ENCODE peak calls at places on chromosomes 5 and 9, in ten cellular contexts. One of them, this sample, is unnamed.

GRCh38 chr5:80662108-80662507 is 7.3 kb upstream of the DHFR start:
- DNase-seq in choroid plexus epithelial cell: no peak
- DNase-seq in fibroblast of the aortic adventitia: no peak
- DNase-seq in AG09309: no peak
- DNase-seq in kidney: no peak
- DNase-seq in dorsolateral prefrontal cortex: no peak
- DNase-seq in MM.1S: no peak
- DNase-seq in heart right ventricle: no peak
- DNase-seq in tibial artery: no peak
- DNase-seq in Jurkat, Clone E6-1: no peak
- DNase-seq in this sample: no peak

GRCh38 chr5:179165421-179166170 is 105.4 kb downstream of the ZNF354C start:
- DNase-seq in MM.1S: no peak
- DNase-seq in AG09309: no peak
- DNase-seq in fibroblast of the aortic adventitia: no peak
- DNase-seq in choroid plexus epithelial cell: no peak
- DNase-seq in Jurkat, Clone E6-1: no peak
- DNase-seq in tibial artery: no peak
- DNase-seq in heart right ventricle: no peak
- DNase-seq in dorsolateral prefrontal cortex: peak; percentile 39
- DNase-seq in kidney: peak; percentile 61
- DNase-seq in this sample: no peak

GRCh38 chr9:123081824-123082223 is 48.4 kb downstream of the GPR21 start:
- DNase-seq in tibial artery: no peak
- DNase-seq in Jurkat, Clone E6-1: peak; percentile 37
- DNase-seq in MM.1S: peak; percentile 66
- DNase-seq in dorsolateral prefrontal cortex: no peak
- DNase-seq in AG09309: no peak
- DNase-seq in heart right ventricle: no peak
- DNase-seq in choroid plexus epithelial cell: peak; percentile 73
- DNase-seq in kidney: no peak
- DNase-seq in fibroblast of the aortic adventitia: peak; percentile 61
- DNase-seq in this sample: no peak

GRCh38 chr5:59922220-59922619 is 28.7 kb upstream of the PDE4D start:
- DNase-seq in choroid plexus epithelial cell: no peak
- DNase-seq in fibroblast of the aortic adventitia: no peak
- DNase-seq in kidney: no peak
- DNase-seq in tibial artery: no peak
- DNase-seq in AG09309: no peak
- DNase-seq in MM.1S: no peak
- DNase-seq in Jurkat, Clone E6-1: no peak
- DNase-seq in heart right ventricle: no peak
- DNase-seq in dorsolateral prefrontal cortex: no peak
- DNase-seq in this sample: no peak

GRCh38 chr5:62614355-62614754 is 35.7 kb downstream of the LRRC70 start:
- DNase-seq in heart right ventricle: no peak
- DNase-seq in choroid plexus epithelial cell: no peak
- DNase-seq in AG09309: no peak
- DNase-seq in tibial artery: no peak
- DNase-seq in fibroblast of the aortic adventitia: no peak
- DNase-seq in kidney: no peak
- DNase-seq in dorsolateral prefrontal cortex: no peak
- DNase-seq in MM.1S: no peak
- DNase-seq in Jurkat, Clone E6-1: no peak
- DNase-seq in this sample: no peak

GRCh38 chr5:120778491-120779293 is 314.6 kb downstream of the PRR16 start:
- DNase-seq in Jurkat, Clone E6-1: no peak
- DNase-seq in dorsolateral prefrontal cortex: no peak
- DNase-seq in tibial artery: no peak
- DNase-seq in MM.1S: no peak
- DNase-seq in choroid plexus epithelial cell: peak; percentile 43
- DNase-seq in kidney: no peak
- DNase-seq in AG09309: peak; percentile 62
- DNase-seq in fibroblast of the aortic adventitia: peak; percentile 66
- DNase-seq in heart right ventricle: no peak
- DNase-seq in this sample: no peak

GRCh38 chr5:149749481-149750365 is 19.6 kb downstream of the PPARGC1B start:
- DNase-seq in MM.1S: no peak
- DNase-seq in choroid plexus epithelial cell: no peak
- DNase-seq in Jurkat, Clone E6-1: no peak
- DNase-seq in fibroblast of the aortic adventitia: peak; percentile 9
- DNase-seq in heart right ventricle: no peak
- DNase-seq in dorsolateral prefrontal cortex: no peak
- DNase-seq in tibial artery: no peak
- DNase-seq in kidney: no peak
- DNase-seq in AG09309: no peak
- DNase-seq in this sample: no peak

GRCh38 chr5:148808864-148809642 is 17.4 kb upstream of the ADRB2 start:
- DNase-seq in MM.1S: peak; percentile 81
- DNase-seq in AG09309: no peak
- DNase-seq in tibial artery: no peak
- DNase-seq in Jurkat, Clone E6-1: no peak
- DNase-seq in heart right ventricle: peak; percentile 33
- DNase-seq in dorsolateral prefrontal cortex: no peak
- DNase-seq in kidney: no peak
- DNase-seq in fibroblast of the aortic adventitia: no peak
- DNase-seq in choroid plexus epithelial cell: no peak
- DNase-seq in this sample: no peak

GRCh38 chr5:124764585-124764984 is 18.1 kb upstream of the ZNF608 start:
- DNase-seq in AG09309: no peak
- DNase-seq in kidney: no peak
- DNase-seq in dorsolateral prefrontal cortex: no peak
- DNase-seq in heart right ventricle: no peak
- DNase-seq in fibroblast of the aortic adventitia: no peak
- DNase-seq in Jurkat, Clone E6-1: no peak
- DNase-seq in tibial artery: no peak
- DNase-seq in MM.1S: no peak
- DNase-seq in choroid plexus epithelial cell: no peak
- DNase-seq in this sample: no peak

GRCh38 chr9:87515086-87515485 is 17.4 kb downstream of the DAPK1 start:
- DNase-seq in MM.1S: no peak
- DNase-seq in heart right ventricle: no peak
- DNase-seq in AG09309: no peak
- DNase-seq in choroid plexus epithelial cell: no peak
- DNase-seq in Jurkat, Clone E6-1: no peak
- DNase-seq in tibial artery: no peak
- DNase-seq in dorsolateral prefrontal cortex: no peak
- DNase-seq in kidney: no peak
- DNase-seq in fibroblast of the aortic adventitia: peak; percentile 64
- DNase-seq in this sample: no peak

GRCh38 chr5:27034531-27034930 is 3.9 kb downstream of the CDH9 start:
- DNase-seq in fibroblast of the aortic adventitia: no peak
- DNase-seq in AG09309: no peak
- DNase-seq in tibial artery: no peak
- DNase-seq in kidney: no peak
- DNase-seq in dorsolateral prefrontal cortex: no peak
- DNase-seq in heart right ventricle: no peak
- DNase-seq in Jurkat, Clone E6-1: no peak
- DNase-seq in choroid plexus epithelial cell: no peak
- DNase-seq in MM.1S: no peak
- DNase-seq in this sample: no peak

GRCh38 chr5:35651002-35651756 is 33.5 kb downstream of the SPEF2 start:
- DNase-seq in MM.1S: peak; percentile 39
- DNase-seq in AG09309: peak; percentile 34
- DNase-seq in heart right ventricle: no peak
- DNase-seq in dorsolateral prefrontal cortex: no peak
- DNase-seq in kidney: no peak
- DNase-seq in choroid plexus epithelial cell: peak; percentile 78
- DNase-seq in tibial artery: no peak
- DNase-seq in Jurkat, Clone E6-1: peak; percentile 54
- DNase-seq in fibroblast of the aortic adventitia: peak; percentile 10
- DNase-seq in this sample: peak; percentile 75

GRCh38 chr9:38008168-38009034 is 60.6 kb downstream of the SHB start:
- DNase-seq in dorsolateral prefrontal cortex: no peak
- DNase-seq in choroid plexus epithelial cell: peak; percentile 94
- DNase-seq in fibroblast of the aortic adventitia: peak; percentile 79
- DNase-seq in kidney: peak; percentile 88
- DNase-seq in MM.1S: no peak
- DNase-seq in Jurkat, Clone E6-1: peak; percentile 59
- DNase-seq in AG09309: peak; percentile 69
- DNase-seq in heart right ventricle: no peak
- DNase-seq in tibial artery: no peak
- DNase-seq in this sample: peak; percentile 35

GRCh38 chr9:124776613-124776951 is 351 bp upstream of the OLFML2A start:
- DNase-seq in heart right ventricle: no peak
- DNase-seq in kidney: peak; percentile 10
- DNase-seq in fibroblast of the aortic adventitia: no peak
- DNase-seq in MM.1S: no peak
- DNase-seq in dorsolateral prefrontal cortex: no peak
- DNase-seq in AG09309: no peak
- DNase-seq in Jurkat, Clone E6-1: no peak
- DNase-seq in tibial artery: no peak
- DNase-seq in choroid plexus epithelial cell: no peak
- DNase-seq in this sample: no peak

GRCh38 chr9:113349434-113350337 is at the start of gene BSPRY:
- DNase-seq in AG09309: no peak
- DNase-seq in heart right ventricle: no peak
- DNase-seq in fibroblast of the aortic adventitia: no peak
- DNase-seq in MM.1S: peak; percentile 65
- DNase-seq in dorsolateral prefrontal cortex: no peak
- DNase-seq in Jurkat, Clone E6-1: no peak
- DNase-seq in choroid plexus epithelial cell: no peak
- DNase-seq in tibial artery: no peak
- DNase-seq in kidney: no peak
- DNase-seq in this sample: peak; percentile 24

GRCh38 chr5:158812381-158812780 is 287.3 kb downstream of the EBF1 start:
- DNase-seq in heart right ventricle: peak; percentile 22
- DNase-seq in fibroblast of the aortic adventitia: no peak
- DNase-seq in Jurkat, Clone E6-1: peak; percentile 74
- DNase-seq in AG09309: no peak
- DNase-seq in dorsolateral prefrontal cortex: no peak
- DNase-seq in kidney: no peak
- DNase-seq in choroid plexus epithelial cell: no peak
- DNase-seq in tibial artery: no peak
- DNase-seq in MM.1S: no peak
- DNase-seq in this sample: peak; percentile 92

GRCh38 chr5:112758676-112759075 is 21.0 kb downstream of the APC start:
- DNase-seq in Jurkat, Clone E6-1: no peak
- DNase-seq in heart right ventricle: no peak
- DNase-seq in choroid plexus epithelial cell: no peak
- DNase-seq in tibial artery: no peak
- DNase-seq in fibroblast of the aortic adventitia: no peak
- DNase-seq in AG09309: no peak
- DNase-seq in kidney: no peak
- DNase-seq in MM.1S: no peak
- DNase-seq in dorsolateral prefrontal cortex: no peak
- DNase-seq in this sample: no peak

GRCh38 chr9:84949969-84950368 is 280.4 kb downstream of the NTRK2 start:
- DNase-seq in heart right ventricle: no peak
- DNase-seq in tibial artery: no peak
- DNase-seq in choroid plexus epithelial cell: no peak
- DNase-seq in MM.1S: no peak
- DNase-seq in kidney: no peak
- DNase-seq in fibroblast of the aortic adventitia: no peak
- DNase-seq in AG09309: no peak
- DNase-seq in dorsolateral prefrontal cortex: no peak
- DNase-seq in Jurkat, Clone E6-1: no peak
- DNase-seq in this sample: no peak

GRCh38 chr5:147949711-147950573 is 43.6 kb upstream of the C5orf46 start:
- DNase-seq in dorsolateral prefrontal cortex: no peak
- DNase-seq in AG09309: peak; percentile 16
- DNase-seq in tibial artery: no peak
- DNase-seq in fibroblast of the aortic adventitia: peak; percentile 63
- DNase-seq in kidney: no peak
- DNase-seq in Jurkat, Clone E6-1: peak; percentile 25
- DNase-seq in choroid plexus epithelial cell: peak; percentile 68
- DNase-seq in heart right ventricle: no peak
- DNase-seq in MM.1S: peak; percentile 64
- DNase-seq in this sample: no peak

GRCh38 chr9:95189230-95190098 is 128.0 kb downstream of the FANCC start:
- DNase-seq in kidney: no peak
- DNase-seq in Jurkat, Clone E6-1: no peak
- DNase-seq in AG09309: no peak
- DNase-seq in tibial artery: peak; percentile 50
- DNase-seq in MM.1S: no peak
- DNase-seq in heart right ventricle: peak; percentile 84
- DNase-seq in choroid plexus epithelial cell: peak; percentile 95
- DNase-seq in fibroblast of the aortic adventitia: peak; percentile 90
- DNase-seq in dorsolateral prefrontal cortex: no peak
- DNase-seq in this sample: peak; percentile 26
- H3K4me3 ChIP-seq in kidney: no peak overlapping the region
- H3K4me3 ChIP-seq in Jurkat, Clone E6-1: no peak overlapping the region
- H3K4me3 ChIP-seq in AG09309: no peak overlapping the region
- H3K4me3 ChIP-seq in tibial artery: no peak overlapping the region
- H3K4me3 ChIP-seq in MM.1S: no peak overlapping the region
- H3K4me3 ChIP-seq in heart right ventricle: peak overlapping the region; percentile 22
- H3K4me3 ChIP-seq in choroid plexus epithelial cell: peak overlapping the region; percentile 26
- H3K4me3 ChIP-seq in fibroblast of the aortic adventitia: peak overlapping the region; percentile 44
- H3K4me3 ChIP-seq in dorsolateral prefrontal cortex: no peak overlapping the region
- H3K4me3 ChIP-seq in this sample: no peak overlapping the region

GRCh38 chr5:144638802-144639201 is 468.1 kb downstream of the KCTD16 start:
- DNase-seq in tibial artery: no peak
- DNase-seq in Jurkat, Clone E6-1: no peak
- DNase-seq in MM.1S: no peak
- DNase-seq in heart right ventricle: no peak
- DNase-seq in AG09309: no peak
- DNase-seq in kidney: no peak
- DNase-seq in choroid plexus epithelial cell: no peak
- DNase-seq in dorsolateral prefrontal cortex: no peak
- DNase-seq in fibroblast of the aortic adventitia: no peak
- DNase-seq in this sample: no peak
- H3K4me3 ChIP-seq in tibial artery: no peak overlapping the region
- H3K4me3 ChIP-seq in Jurkat, Clone E6-1: no peak overlapping the region
- H3K4me3 ChIP-seq in MM.1S: no peak overlapping the region
- H3K4me3 ChIP-seq in heart right ventricle: no peak overlapping the region
- H3K4me3 ChIP-seq in AG09309: no peak overlapping the region
- H3K4me3 ChIP-seq in kidney: no peak overlapping the region
- H3K4me3 ChIP-seq in choroid plexus epithelial cell: no peak overlapping the region
- H3K4me3 ChIP-seq in dorsolateral prefrontal cortex: no peak overlapping the region
- H3K4me3 ChIP-seq in fibroblast of the aortic adventitia: no peak overlapping the region
- H3K4me3 ChIP-seq in this sample: no peak overlapping the region

DNA sequence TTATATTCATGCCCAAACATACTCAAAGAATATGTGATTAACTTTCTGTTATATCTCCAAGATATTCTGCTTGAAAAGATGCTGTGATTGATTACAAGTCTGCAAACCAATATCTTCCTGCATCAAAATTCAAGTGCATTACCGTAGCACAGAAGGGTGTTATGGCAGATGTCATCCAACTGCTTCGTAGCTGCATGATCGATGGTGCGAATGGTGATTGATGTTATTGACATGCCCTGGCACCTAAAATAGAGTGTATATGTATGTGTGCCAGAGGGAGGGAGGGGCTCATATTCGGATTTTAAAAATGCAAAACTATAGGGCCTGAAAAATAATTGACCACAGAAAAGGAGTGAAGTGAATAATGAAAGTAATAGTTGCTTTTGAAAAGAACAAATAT is 882.1 kb upstream of the NUDT12 start:
- DNase-seq in MM.1S: no peak
- DNase-seq in heart right ventricle: no peak
- DNase-seq in kidney: no peak
- DNase-seq in tibial artery: no peak
- DNase-seq in dorsolateral prefrontal cortex: no peak
- DNase-seq in Jurkat, Clone E6-1: no peak
- DNase-seq in choroid plexus epithelial cell: no peak
- DNase-seq in AG09309: no peak
- DNase-seq in fibroblast of the aortic adventitia: no peak
- DNase-seq in this sample: no peak
- H3K4me3 ChIP-seq in MM.1S: no peak overlapping the region
- H3K4me3 ChIP-seq in heart right ventricle: no peak overlapping the region
- H3K4me3 ChIP-seq in kidney: no peak overlapping the region
- H3K4me3 ChIP-seq in tibial artery: no peak overlapping the region
- H3K4me3 ChIP-seq in dorsolateral prefrontal cortex: no peak overlapping the region
- H3K4me3 ChIP-seq in Jurkat, Clone E6-1: no peak overlapping the region
- H3K4me3 ChIP-seq in choroid plexus epithelial cell: no peak overlapping the region
- H3K4me3 ChIP-seq in AG09309: no peak overlapping the region
- H3K4me3 ChIP-seq in fibroblast of the aortic adventitia: no peak overlapping the region
- H3K4me3 ChIP-seq in this sample: no peak overlapping the region

GRCh38 chr9:89603629-89604462 is 966 bp upstream of the GADD45G start:
- DNase-seq in heart right ventricle: peak; percentile 81
- DNase-seq in tibial artery: peak; percentile 50
- DNase-seq in choroid plexus epithelial cell: peak; percentile 51
- DNase-seq in fibroblast of the aortic adventitia: peak; percentile 13
- DNase-seq in kidney: peak; percentile 88
- DNase-seq in Jurkat, Clone E6-1: no peak
- DNase-seq in dorsolateral prefrontal cortex: peak; percentile 64
- DNase-seq in AG09309: no peak
- DNase-seq in MM.1S: peak; percentile 68
- DNase-seq in this sample: no peak
- H3K4me3 ChIP-seq in heart right ventricle: peak overlapping the region; percentile 85
- H3K4me3 ChIP-seq in tibial artery: peak overlapping the region; percentile 80
- H3K4me3 ChIP-seq in choroid plexus epithelial cell: peak overlapping the region; percentile 38
- H3K4me3 ChIP-seq in fibroblast of the aortic adventitia: peak overlapping the region; percentile 22
- H3K4me3 ChIP-seq in kidney: peak overlapping the region; percentile 68
- H3K4me3 ChIP-seq in Jurkat, Clone E6-1: peak overlapping the region; percentile 15
- H3K4me3 ChIP-seq in dorsolateral prefrontal cortex: peak overlapping the region; percentile 76
- H3K4me3 ChIP-seq in AG09309: no peak overlapping the region
- H3K4me3 ChIP-seq in MM.1S: peak overlapping the region; percentile 74
- H3K4me3 ChIP-seq in this sample: no peak overlapping the region